ENCODE peak calls at places on chromosomes 6 and 20, in six cellular contexts. One of them, this sample, is unnamed.

GRCh38 chr6:109490708-109491107 is 7.7 kb upstream of the ZBTB24 start:
- DNase-seq in prostate gland: no peak
- DNase-seq in tibial nerve: no peak
- DNase-seq in body of pancreas: no peak
- DNase-seq in Peyer's patch: no peak
- DNase-seq in H54: no peak
- DNase-seq in this sample: no peak

GRCh38 chr6:23511797-23512196 is 614.2 kb upstream of the NRSN1 start:
- DNase-seq in prostate gland: no peak
- DNase-seq in tibial nerve: no peak
- DNase-seq in body of pancreas: no peak
- DNase-seq in Peyer's patch: no peak
- DNase-seq in H54: no peak
- DNase-seq in this sample: no peak

GRCh38 chr6:36334343-36334742 is 2.3 kb downstream of the BNIP5 start:
- DNase-seq in prostate gland: no peak
- DNase-seq in tibial nerve: peak; percentile 14
- DNase-seq in body of pancreas: no peak
- DNase-seq in Peyer's patch: no peak
- DNase-seq in H54: no peak
- DNase-seq in this sample: no peak

GRCh38 chr6:168091381-168092264 is 12.6 kb upstream of the FRMD1 start:
- DNase-seq in prostate gland: no peak
- DNase-seq in tibial nerve: no peak
- DNase-seq in body of pancreas: no peak
- DNase-seq in Peyer's patch: no peak
- DNase-seq in H54: no peak
- DNase-seq in this sample: no peak

GRCh38 chr6:7016238-7016637 is 91.5 kb upstream of the RREB1 start:
- DNase-seq in prostate gland: no peak
- DNase-seq in tibial nerve: peak; percentile 5
- DNase-seq in body of pancreas: no peak
- DNase-seq in Peyer's patch: no peak
- DNase-seq in H54: no peak
- DNase-seq in this sample: no peak

GRCh38 chr20:35451295-35451694 is 4.1 kb upstream of the CEP250 start:
- DNase-seq in prostate gland: peak; percentile 91
- DNase-seq in tibial nerve: no peak
- DNase-seq in body of pancreas: no peak
- DNase-seq in Peyer's patch: no peak
- DNase-seq in H54: no peak
- DNase-seq in this sample: no peak

GRCh38 chr20:10319855-10320254 is 101.2 kb downstream of the SNAP25 start:
- DNase-seq in prostate gland: no peak
- DNase-seq in tibial nerve: no peak
- DNase-seq in body of pancreas: no peak
- DNase-seq in Peyer's patch: no peak
- DNase-seq in H54: no peak
- DNase-seq in this sample: no peak

GRCh38 chr20:64261138-64261537 is 5.6 kb downstream of the PCMTD2 start:
- DNase-seq in prostate gland: no peak
- DNase-seq in tibial nerve: peak; percentile 29
- DNase-seq in body of pancreas: no peak
- DNase-seq in Peyer's patch: no peak
- DNase-seq in H54: no peak
- DNase-seq in this sample: no peak

GRCh38 chr6:14046476-14047068 is 71.0 kb upstream of the CD83 start:
- DNase-seq in prostate gland: peak; percentile 21
- DNase-seq in tibial nerve: peak; percentile 25
- DNase-seq in body of pancreas: peak; percentile 54
- DNase-seq in Peyer's patch: peak; percentile 74
- DNase-seq in H54: peak; percentile 65
- DNase-seq in this sample: peak; percentile 33

GRCh38 chr20:63622732-63623131 is 4.2 kb downstream of the GMEB2 start:
- DNase-seq in prostate gland: no peak
- DNase-seq in tibial nerve: no peak
- DNase-seq in body of pancreas: no peak
- DNase-seq in Peyer's patch: no peak
- DNase-seq in H54: no peak
- DNase-seq in this sample: no peak

GRCh38 chr6:124777834-124778233 is 184.4 kb upstream of the RNF217 start:
- DNase-seq in prostate gland: no peak
- DNase-seq in tibial nerve: no peak
- DNase-seq in body of pancreas: no peak
- DNase-seq in Peyer's patch: no peak
- DNase-seq in H54: no peak
- DNase-seq in this sample: no peak

GRCh38 chr6:78810146-78810545 is 57.2 kb upstream of the IRAK1BP1 start:
- DNase-seq in prostate gland: peak; percentile 58
- DNase-seq in tibial nerve: no peak
- DNase-seq in body of pancreas: no peak
- DNase-seq in Peyer's patch: no peak
- DNase-seq in H54: peak; percentile 7
- DNase-seq in this sample: no peak

GRCh38 chr20:20829694-20830093 is 117.2 kb upstream of the RALGAPA2 start:
- DNase-seq in prostate gland: no peak
- DNase-seq in tibial nerve: no peak
- DNase-seq in body of pancreas: no peak
- DNase-seq in Peyer's patch: no peak
- DNase-seq in H54: no peak
- DNase-seq in this sample: no peak

GRCh38 chr6:45438849-45439406 is 61.2 kb upstream of the SUPT3H start:
- DNase-seq in prostate gland: peak; percentile 14
- DNase-seq in tibial nerve: no peak
- DNase-seq in body of pancreas: no peak
- DNase-seq in Peyer's patch: no peak
- DNase-seq in H54: no peak
- DNase-seq in this sample: no peak

GRCh38 chr6:81988446-81988845 is 236.0 kb upstream of the TENT5A start:
- DNase-seq in prostate gland: no peak
- DNase-seq in tibial nerve: no peak
- DNase-seq in body of pancreas: no peak
- DNase-seq in Peyer's patch: no peak
- DNase-seq in H54: no peak
- DNase-seq in this sample: no peak

GRCh38 chr20:62771396-62772102 is 24.7 kb upstream of the MRGBP start:
- DNase-seq in prostate gland: no peak
- DNase-seq in tibial nerve: no peak
- DNase-seq in body of pancreas: no peak
- DNase-seq in Peyer's patch: no peak
- DNase-seq in H54: no peak
- DNase-seq in this sample: no peak

GRCh38 chr20:8212286-8212685 is 80.2 kb downstream of the PLCB1 start:
- DNase-seq in prostate gland: no peak
- DNase-seq in tibial nerve: no peak
- DNase-seq in body of pancreas: no peak
- DNase-seq in Peyer's patch: no peak
- DNase-seq in H54: no peak
- DNase-seq in this sample: no peak

DNA sequence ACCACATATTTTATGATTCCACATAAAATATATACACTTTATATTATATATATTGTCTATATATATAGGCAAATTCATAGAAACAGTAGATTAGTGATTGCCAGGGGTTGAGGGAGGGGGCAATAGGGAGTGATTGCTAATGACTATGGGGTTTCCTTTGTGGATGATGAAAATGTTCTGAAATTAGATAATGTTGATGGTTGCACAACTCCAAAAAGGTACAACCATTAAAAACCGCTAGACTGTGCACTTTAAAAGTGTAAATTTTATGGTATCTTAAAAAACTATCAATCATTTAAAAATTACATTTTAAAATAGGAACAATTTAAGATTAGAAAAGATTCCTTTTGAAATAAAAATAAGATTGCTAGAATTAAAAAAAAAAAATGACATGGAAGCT is 23.8 kb upstream of the CEP85L start:
- DNase-seq in prostate gland: no peak
- DNase-seq in tibial nerve: no peak
- DNase-seq in body of pancreas: no peak
- DNase-seq in Peyer's patch: no peak
- DNase-seq in H54: no peak
- DNase-seq in this sample: no peak
- TF ChIP-seq POLR2A in prostate gland: no peak
- TF ChIP-seq POLR2A in tibial nerve: no peak
- TF ChIP-seq POLR2A in body of pancreas: no peak
- TF ChIP-seq POLR2A in Peyer's patch: no peak
- TF ChIP-seq POLR2A in H54: no peak
- TF ChIP-seq POLR2A in this sample: no peak

GRCh38 chr6:26305097-26305841 is 59.7 kb upstream of the BTN3A2 start:
- DNase-seq in prostate gland: no peak
- DNase-seq in tibial nerve: peak; percentile 62
- DNase-seq in body of pancreas: peak; percentile 45
- DNase-seq in Peyer's patch: peak; percentile 76
- DNase-seq in H54: no peak
- DNase-seq in this sample: peak; percentile 90
- TF ChIP-seq POLR2A in prostate gland: no peak
- TF ChIP-seq POLR2A in tibial nerve: no peak
- TF ChIP-seq POLR2A in body of pancreas: no peak
- TF ChIP-seq POLR2A in Peyer's patch: no peak
- TF ChIP-seq POLR2A in H54: no peak
- TF ChIP-seq POLR2A in this sample: no peak

GRCh38 chr6:19836799-19837510 is at the start of gene ID4:
- DNase-seq in prostate gland: peak; percentile 98
- DNase-seq in tibial nerve: peak; percentile 80
- DNase-seq in body of pancreas: peak; percentile 92
- DNase-seq in Peyer's patch: peak; percentile 91
- DNase-seq in H54: peak; percentile 35
- DNase-seq in this sample: no peak
- TF ChIP-seq POLR2A in prostate gland: peak; percentile 96
- TF ChIP-seq POLR2A in tibial nerve: peak; percentile 97
- TF ChIP-seq POLR2A in body of pancreas: peak; percentile 99
- TF ChIP-seq POLR2A in Peyer's patch: peak; percentile 92
- TF ChIP-seq POLR2A in H54: peak; percentile 99
- TF ChIP-seq POLR2A in this sample: no peak

GRCh38 chr20:51541189-51542032 is 1.1 kb downstream of the NFATC2 start:
- DNase-seq in prostate gland: peak; percentile 68
- DNase-seq in tibial nerve: peak; percentile 81
- DNase-seq in body of pancreas: peak; percentile 86
- DNase-seq in Peyer's patch: peak; percentile 90
- DNase-seq in H54: no peak
- DNase-seq in this sample: peak; percentile 91
- TF ChIP-seq POLR2A in prostate gland: no peak
- TF ChIP-seq POLR2A in tibial nerve: peak; percentile 38
- TF ChIP-seq POLR2A in body of pancreas: peak; percentile 42
- TF ChIP-seq POLR2A in Peyer's patch: no peak
- TF ChIP-seq POLR2A in H54: no peak
- TF ChIP-seq POLR2A in this sample: peak; percentile 79

DNA sequence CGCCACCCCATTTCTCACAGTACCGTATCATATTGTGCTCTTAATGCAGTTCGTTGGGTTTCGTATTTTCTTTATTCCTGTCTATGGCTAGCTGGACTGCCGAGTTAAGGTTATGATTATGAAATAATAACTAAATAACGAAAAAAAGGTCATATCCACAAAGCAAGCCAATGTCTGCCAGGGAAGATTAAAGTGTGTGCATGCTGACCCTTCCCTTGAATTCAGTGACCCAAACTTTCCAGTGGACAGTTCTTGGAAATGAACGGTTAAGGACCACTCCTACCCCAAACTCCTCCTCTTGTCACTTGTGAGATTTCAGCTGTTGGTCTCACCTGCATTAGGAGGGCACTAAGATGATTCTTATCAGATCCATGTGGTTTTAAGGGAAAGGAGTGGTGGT is 171.6 kb downstream of the ZNF217 start:
- DNase-seq in prostate gland: no peak
- DNase-seq in tibial nerve: no peak
- DNase-seq in body of pancreas: no peak
- DNase-seq in Peyer's patch: no peak
- DNase-seq in H54: no peak
- DNase-seq in this sample: no peak
- TF ChIP-seq POLR2A in prostate gland: no peak
- TF ChIP-seq POLR2A in tibial nerve: no peak
- TF ChIP-seq POLR2A in body of pancreas: no peak
- TF ChIP-seq POLR2A in Peyer's patch: no peak
- TF ChIP-seq POLR2A in H54: no peak
- TF ChIP-seq POLR2A in this sample: no peak

GRCh38 chr6:95017922-95018321 is 559.4 kb upstream of the MANEA start:
- DNase-seq in prostate gland: no peak
- DNase-seq in tibial nerve: no peak
- DNase-seq in body of pancreas: no peak
- DNase-seq in Peyer's patch: no peak
- DNase-seq in H54: no peak
- DNase-seq in this sample: no peak
- TF ChIP-seq POLR2A in prostate gland: no peak
- TF ChIP-seq POLR2A in tibial nerve: no peak
- TF ChIP-seq POLR2A in body of pancreas: no peak
- TF ChIP-seq POLR2A in Peyer's patch: no peak
- TF ChIP-seq POLR2A in H54: no peak
- TF ChIP-seq POLR2A in this sample: no peak

DNA sequence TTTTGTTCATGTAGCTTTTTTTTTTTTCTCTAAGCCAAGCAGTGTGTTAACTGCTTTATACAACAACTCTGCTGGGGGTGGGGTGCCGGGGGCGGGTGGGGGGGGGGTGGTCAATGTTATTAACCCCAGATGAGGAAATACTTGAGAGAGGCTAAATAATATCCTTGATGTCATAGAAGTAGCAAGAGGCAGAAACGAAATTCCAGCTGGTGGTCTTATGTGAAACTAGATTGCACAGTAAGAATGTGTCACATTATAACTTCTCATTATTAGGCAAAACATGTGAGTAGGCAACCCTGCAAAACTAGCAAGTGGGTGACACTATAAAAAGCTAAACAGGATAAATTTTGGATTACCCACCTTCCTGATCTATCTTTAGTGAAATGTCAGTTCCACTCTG is 12.8 kb downstream of the MYLK4 start:
- DNase-seq in prostate gland: no peak
- DNase-seq in tibial nerve: no peak
- DNase-seq in body of pancreas: no peak
- DNase-seq in Peyer's patch: no peak
- DNase-seq in H54: no peak
- DNase-seq in this sample: no peak
- TF ChIP-seq POLR2A in prostate gland: no peak
- TF ChIP-seq POLR2A in tibial nerve: no peak
- TF ChIP-seq POLR2A in body of pancreas: no peak
- TF ChIP-seq POLR2A in Peyer's patch: no peak
- TF ChIP-seq POLR2A in H54: no peak
- TF ChIP-seq POLR2A in this sample: no peak